ENCODE peak calls at places on chromosomes 2 and 18, in six cellular contexts. Z is fibroblast of pulmonary artery, H is body of pancreas, N is fibroblast of villous mesenchyme, Q is choroid plexus epithelial cell, G is A549. O is an unnamed sample.

GRCh38 chr2:223093436-223093839 is 41.4 kb downstream of the KCNE4 start:
- DNase-seq in Z (peak), H (peak), N (peak), Q (peak), G (no peak), O (peak)

GRCh38 chr2:88549616-88550292 is 77.5 kb downstream of the EIF2AK3 start:
- DNase-seq in Z (no peak), H (no peak), N (no peak), Q (no peak), G (no peak), O (no peak)

GRCh38 chr2:199459286-199460100 is 1.8 kb upstream of the SATB2 start:
- DNase-seq in Z (peak), H (peak), N (peak), Q (peak), G (peak), O (peak)

GRCh38 chr2:143852748-143853147 is 667.2 kb downstream of the ZEB2 start:
- DNase-seq in Z (no peak), H (peak), N (no peak), Q (no peak), G (no peak), O (no peak)

GRCh38 chr2:32947484-32948143 is 861 bp downstream of the LTBP1 start:
- DNase-seq in Z (peak), H (peak), N (peak), Q (peak), G (peak), O (peak)

GRCh38 chr2:188976545-188977268 is 2.5 kb downstream of the COL3A1 start:
- DNase-seq in Z (peak), H (no peak), N (peak), Q (peak), G (no peak), O (peak)

GRCh38 chr2:105615352-105615751 is 129.4 kb upstream of the NCK2 start:
- DNase-seq in Z (no peak), H (no peak), N (no peak), Q (no peak), G (no peak), O (no peak)

GRCh38 chr2:127124426-127124825 is 17.5 kb upstream of the BIN1 start:
- DNase-seq in Z (no peak), H (no peak), N (no peak), Q (no peak), G (no peak), O (no peak)

GRCh38 chr2:68282814-68283812 is 30.8 kb upstream of the PPP3R1 start:
- DNase-seq in Z (peak), H (no peak), N (peak), Q (peak), G (peak), O (peak)

GRCh38 chr2:98771771-98772521 is 41.0 kb upstream of the MGAT4A start:
- DNase-seq in Z (peak), H (no peak), N (peak), Q (peak), G (no peak), O (peak)

GRCh38 chr2:44954306-44954901 is 12.9 kb downstream of the SIX3 start:
- DNase-seq in Z (no peak), H (no peak), N (no peak), Q (no peak), G (no peak), O (no peak)

GRCh38 chr2:217433522-217433921 is 569.3 kb downstream of the TNS1 start:
- DNase-seq in Z (no peak), H (no peak), N (peak), Q (peak), G (no peak), O (no peak)

GRCh38 chr2:197920088-197920487 is 115.7 kb downstream of the PLCL1 start:
- DNase-seq in Z (no peak), H (no peak), N (no peak), Q (no peak), G (no peak), O (no peak)

GRCh38 chr18:9539283-9539682 is 64.0 kb downstream of the RALBP1 start:
- DNase-seq in Z (peak), H (no peak), N (peak), Q (peak), G (no peak), O (peak)

GRCh38 chr2:60517441-60517840 is 36.0 kb downstream of the BCL11A start:
- DNase-seq in Z (no peak), H (no peak), N (no peak), Q (peak), G (no peak), O (peak)

GRCh38 chr2:173934895-173935294 is 30.3 kb downstream of the SP3 start:
- DNase-seq in Z (no peak), H (no peak), N (no peak), Q (no peak), G (no peak), O (no peak)

DNA sequence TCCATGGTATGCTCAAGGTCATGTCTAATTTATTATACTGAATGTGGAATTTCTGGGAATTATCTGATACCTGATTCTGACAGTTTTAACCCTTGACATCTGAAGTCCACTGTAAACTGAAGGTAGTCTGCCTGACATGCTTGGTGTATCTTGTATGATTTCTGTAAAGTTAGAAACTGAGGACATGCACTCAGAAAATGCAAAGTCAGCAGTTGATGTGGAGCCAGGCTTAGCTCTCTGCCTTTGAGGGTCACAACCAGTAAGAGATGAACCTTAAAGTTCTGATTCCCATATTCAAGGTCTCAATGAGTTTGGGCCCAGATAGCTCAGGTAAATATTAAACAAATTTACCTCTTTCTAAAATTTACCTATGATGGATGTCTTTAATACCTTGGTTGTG is 12.3 kb upstream of the CTLA4 start:
- DNase-seq in Z (no peak), H (no peak), N (no peak), Q (no peak), G (no peak), O (no peak)
- TF ChIP-seq CTCF in Z (no peak), H (no peak), N (no peak), Q (no peak), G (no peak), O (no peak)

DNA sequence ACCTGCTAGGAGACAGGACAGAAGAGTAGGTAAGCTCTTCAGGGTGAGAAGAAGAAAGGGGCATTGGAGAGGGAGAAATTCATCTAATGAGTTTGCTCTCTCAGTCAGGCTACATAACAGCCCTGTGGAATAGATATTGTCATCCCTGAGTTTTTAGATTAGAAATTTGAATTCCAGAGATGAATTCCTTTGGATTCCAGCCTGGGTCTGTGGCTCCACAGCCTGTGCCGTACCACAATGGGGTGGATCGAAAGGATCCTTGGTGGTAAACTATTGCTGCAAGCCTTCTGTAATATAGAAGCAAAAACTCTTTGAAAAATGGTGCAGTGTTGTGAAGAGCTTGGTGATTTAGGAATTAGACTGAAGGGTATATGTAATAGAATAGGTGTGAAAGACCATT is 21.0 kb downstream of the MYO1B start:
- DNase-seq in Z (peak), H (no peak), N (no peak), Q (no peak), G (no peak), O (peak)
- H3K4me3 ChIP-seq in Z (no peak), H (no peak), N (no peak), Q (no peak), G (no peak), O (peak)

GRCh38 chr2:101153811-101154210 is 2.6 kb upstream of the TBC1D8 start:
- DNase-seq in Z (no peak), H (no peak), N (no peak), Q (no peak), G (no peak), O (no peak)

GRCh38 chr2:101152195-101153076 is 1.3 kb upstream of the TBC1D8 start:
- DNase-seq in Z (peak), H (peak), N (peak), Q (peak), G (peak), O (peak)

GRCh38 chr2:101151859-101152194 is 645 bp upstream of the TBC1D8 start:
- DNase-seq in Z (no peak), H (no peak), N (no peak), Q (peak), G (no peak), O (no peak)

GRCh38 chr2:101151141-101151858 is at the start of gene TBC1D8:
- DNase-seq in Z (peak), H (peak), N (peak), Q (peak), G (peak), O (peak)

GRCh38 chr2:101153077-101153707 is 2.0 kb upstream of the TBC1D8 start:
- DNase-seq in Z (no peak), H (no peak), N (no peak), Q (no peak), G (no peak), O (no peak)
- TF ChIP-seq CTCF in Z (no peak), H (no peak), N (no peak), Q (no peak), G (no peak), O (no peak)

DNA sequence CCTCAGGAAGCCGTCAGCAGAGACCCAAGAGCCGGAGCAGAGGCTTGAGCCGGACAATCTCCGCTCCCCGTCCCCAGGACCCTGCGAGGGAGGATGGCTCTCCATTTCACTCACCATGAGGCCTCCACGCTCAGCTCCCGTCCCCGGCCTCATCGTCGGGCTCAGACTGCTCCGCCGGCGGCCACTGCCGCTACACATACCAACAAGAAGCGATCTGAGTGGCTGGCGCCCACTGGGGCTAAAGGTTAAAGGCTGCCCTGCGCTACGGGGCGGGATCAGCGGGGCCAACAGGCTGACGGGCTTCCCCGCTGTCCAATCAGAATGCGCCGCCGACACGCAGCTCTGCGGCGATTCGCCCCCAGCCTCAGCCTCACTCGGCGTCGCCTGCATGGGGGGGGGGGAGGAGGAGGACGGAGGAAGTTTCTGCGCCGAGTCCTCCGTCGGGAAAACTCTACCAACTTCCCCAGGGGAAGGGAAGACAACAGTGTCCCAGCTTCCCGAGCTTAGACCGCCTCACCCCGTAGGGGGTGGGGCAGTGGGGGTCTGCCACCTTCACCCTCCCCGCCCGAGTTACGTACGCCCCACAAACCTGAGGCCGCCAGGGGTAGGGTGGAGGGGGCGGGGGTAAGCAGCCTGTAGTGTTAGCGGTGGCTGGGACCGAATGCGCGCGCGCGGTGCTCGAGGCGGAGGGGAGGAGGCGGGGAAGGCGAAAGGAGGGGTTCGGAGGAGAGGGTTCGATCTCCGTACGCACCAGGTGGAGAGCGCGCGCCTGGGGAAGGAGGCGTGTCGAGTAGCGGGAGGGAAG is at the start of gene PRPF40A:
- DNase-seq in Z (peak), H (peak), N (peak), Q (peak), G (peak), O (peak)
- H3K4me3 ChIP-seq in Z (peak), H (peak), N (peak), Q (peak), G (peak), O (peak)

DNA sequence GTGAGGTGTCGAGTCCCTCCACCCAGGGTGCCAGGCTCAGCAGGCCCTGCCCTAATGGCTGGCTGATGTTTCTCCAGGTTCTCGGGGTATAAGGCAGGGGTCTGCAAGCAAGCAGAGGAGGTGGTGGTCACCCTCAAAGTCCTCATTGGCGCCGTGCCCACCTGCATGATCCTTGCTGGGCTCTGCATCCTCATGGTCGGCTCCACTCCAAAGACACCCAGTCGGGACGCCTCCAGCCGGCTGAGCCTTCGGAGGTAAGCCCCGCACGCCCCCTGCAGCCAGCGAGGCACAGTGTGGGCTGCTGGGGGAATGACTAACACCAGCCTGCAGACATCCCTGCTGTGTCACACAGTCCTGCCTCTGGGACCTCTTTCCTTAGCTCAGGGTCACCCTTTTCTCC is 14.1 kb downstream of the MFSD2B start:
- DNase-seq in Z (peak), H (no peak), N (peak), Q (peak), G (peak), O (peak)
- TF ChIP-seq CTCF in Z (peak), H (no peak), N (peak), Q (peak), G (peak), O (peak)

DNA sequence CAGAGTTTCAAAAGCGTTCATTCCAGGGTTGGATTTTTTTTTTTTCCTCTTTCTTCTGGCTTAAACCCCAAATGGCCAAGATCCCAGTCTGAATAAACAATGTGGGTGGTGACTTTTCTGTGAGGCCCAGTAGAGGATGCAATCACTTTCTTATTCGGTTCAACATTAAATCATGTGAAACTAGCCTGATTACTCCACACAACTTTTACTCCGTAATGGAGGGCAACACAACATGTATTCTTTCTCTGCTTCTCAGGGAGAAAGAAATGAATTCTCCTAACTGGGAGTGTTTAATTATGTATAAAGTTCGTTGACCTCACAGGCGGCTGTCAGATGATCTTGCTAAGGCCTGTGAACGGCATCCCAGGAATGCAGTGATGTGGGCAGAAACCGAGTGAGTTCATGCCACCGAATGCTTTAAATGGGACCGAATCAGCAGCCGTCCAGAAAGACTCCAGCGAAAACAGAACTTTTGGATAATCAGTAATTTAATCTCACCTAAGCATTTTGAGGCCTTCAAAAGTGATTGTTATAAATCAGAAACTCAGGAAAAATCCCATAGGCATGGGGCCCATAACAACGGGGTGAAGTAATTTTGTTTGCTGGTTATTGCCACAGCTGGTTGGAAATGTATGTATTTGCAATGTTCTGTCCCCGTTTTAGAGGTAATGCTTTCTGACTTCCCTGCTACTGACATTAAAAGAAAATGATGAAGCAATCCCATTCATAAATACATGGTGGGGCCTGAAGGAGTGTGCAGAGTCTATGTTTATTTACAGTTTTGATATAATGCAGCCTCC is 81.5 kb downstream of the BCL2 start:
- DNase-seq in Z (peak), H (peak), N (peak), Q (peak), G (peak), O (peak)
- H3K4me3 ChIP-seq in Z (peak), H (no peak), N (peak), Q (peak), G (peak), O (peak)

DNA sequence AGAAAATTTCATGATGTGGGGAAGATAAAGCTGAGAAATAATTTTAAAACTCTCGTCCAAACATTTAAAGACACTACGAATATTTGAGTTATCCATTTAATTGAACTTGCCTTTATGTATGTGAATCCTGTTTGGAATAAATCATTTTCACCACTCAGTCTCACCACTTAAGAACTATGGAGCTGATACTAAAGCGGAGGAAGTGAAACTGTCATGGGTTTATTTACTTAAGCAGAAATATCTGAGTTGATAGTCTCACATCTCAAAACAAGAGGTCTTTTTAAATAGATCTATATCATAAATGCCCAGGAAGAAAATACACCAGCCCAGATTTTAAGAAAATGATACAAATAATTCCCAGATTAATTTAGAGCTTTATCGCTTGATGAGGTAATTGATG is 532.4 kb downstream of the ZNF804A start:
- DNase-seq in Z (no peak), H (no peak), N (no peak), Q (no peak), G (no peak), O (no peak)
- TF ChIP-seq CTCF in Z (no peak), H (no peak), N (no peak), Q (no peak), G (no peak), O (no peak)

GRCh38 chr2:70887550-70888229 is 48.0 kb upstream of the ATP6V1B1 start:
- DNase-seq in Z (no peak), H (peak), N (no peak), Q (no peak), G (peak), O (no peak)
- H3K4me3 ChIP-seq in Z (no peak), H (peak), N (peak), Q (no peak), G (peak), O (peak)

DNA sequence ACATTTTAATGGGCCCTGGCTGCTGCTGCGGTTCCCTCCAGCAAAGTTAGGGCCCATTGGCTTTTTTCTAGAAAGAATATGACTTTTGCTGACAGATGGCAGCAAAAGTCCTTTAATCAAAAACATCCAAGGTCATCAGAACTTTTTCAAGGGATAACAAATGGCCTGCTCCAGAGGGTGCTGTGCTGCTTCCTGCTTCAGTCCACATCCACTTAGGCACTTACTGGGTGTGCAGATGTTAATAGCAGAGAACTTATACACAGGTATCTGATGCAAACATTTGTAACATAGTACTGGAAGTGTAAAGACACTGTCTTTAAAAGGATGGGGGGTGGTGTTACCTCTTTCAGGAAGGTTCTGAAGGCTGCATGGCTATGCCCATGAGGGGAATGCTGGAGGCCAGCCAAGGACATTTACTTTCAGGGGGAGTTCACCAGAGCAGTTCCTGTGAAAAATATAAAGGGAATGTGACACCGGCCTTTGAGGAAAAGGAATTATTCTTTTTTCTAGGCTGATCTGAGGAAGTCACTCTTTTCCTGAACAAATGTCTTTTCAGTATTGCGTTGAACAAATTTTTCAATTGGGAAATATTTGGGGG is 5.6 kb downstream of the HOXD8 start:
- DNase-seq in Z (no peak), H (no peak), N (peak), Q (peak), G (peak), O (peak)
- TF ChIP-seq CTCF in Z (no peak), H (peak), N (no peak), Q (no peak), G (no peak), O (peak)

DNA sequence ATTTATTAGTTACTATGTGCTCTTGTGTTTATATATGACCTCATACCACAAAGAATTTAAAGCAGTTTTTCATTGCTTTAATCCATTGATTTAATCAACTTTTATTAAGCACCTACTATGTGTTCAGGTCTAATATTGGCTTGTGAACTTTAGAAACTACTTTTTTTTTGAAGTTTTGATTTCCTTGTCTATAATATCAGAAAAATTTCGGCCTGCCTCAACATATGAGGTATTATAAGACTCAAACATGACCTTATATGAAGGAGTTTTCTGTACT is 117.7 kb downstream of the ZNF521 start:
- DNase-seq in Z (no peak), H (no peak), N (no peak), Q (no peak), G (no peak), O (no peak)
- H3K4me3 ChIP-seq in Z (no peak), H (no peak), N (no peak), Q (no peak), G (no peak), O (peak)